ENCODE peak calls at places on chromosomes 11 and 22, in six cellular contexts. J is MM.1S, Y is OCI-LY7, X is SK-N-SH, M is GM23248, F is HCT116. V is an unnamed sample.

GRCh38 chr11:124482362-124483147 is 37.1 kb upstream of the OR8B8 start:
- DNase-seq in X (no peak), Y (no peak), F (no peak), J (no peak), M (peak), V (peak)

GRCh38 chr11:46661836-46662235 is 38.6 kb downstream of the ARHGAP1 start:
- DNase-seq in M (no peak), F (no peak), J (no peak), Y (no peak), X (no peak), V (no peak)

GRCh38 chr11:12235945-12236743 is 125.8 kb downstream of the MICAL2 start:
- DNase-seq in Y (peak), J (peak), M (peak), F (peak), X (peak), V (peak)

GRCh38 chr11:119085523-119085878 is 820 bp downstream of the HMBS start:
- DNase-seq in F (no peak), Y (no peak), J (no peak), M (peak), X (peak), V (peak)

GRCh38 chr11:15806217-15806616 is 550.1 kb downstream of the SOX6 start:
- DNase-seq in M (no peak), X (no peak), J (no peak), F (no peak), Y (no peak), V (no peak)

GRCh38 chr11:58330861-58331260 is 28.0 kb downstream of the OR5B17 start:
- DNase-seq in Y (no peak), J (no peak), F (no peak), X (no peak), M (peak), V (no peak)

GRCh38 chr11:19868871-19869270 is 156.2 kb downstream of the NAV2 start:
- DNase-seq in F (no peak), M (no peak), J (no peak), Y (no peak), X (no peak), V (no peak)

GRCh38 chr22:43159484-43160178 is 8.3 kb downstream of the TSPO start:
- DNase-seq in Y (no peak), X (peak), M (peak), F (no peak), J (no peak), V (no peak)

GRCh38 chr22:29314074-29314473 is 1.4 kb downstream of the RASL10A start:
- DNase-seq in F (no peak), Y (no peak), M (no peak), J (no peak), X (no peak), V (no peak)

DNA sequence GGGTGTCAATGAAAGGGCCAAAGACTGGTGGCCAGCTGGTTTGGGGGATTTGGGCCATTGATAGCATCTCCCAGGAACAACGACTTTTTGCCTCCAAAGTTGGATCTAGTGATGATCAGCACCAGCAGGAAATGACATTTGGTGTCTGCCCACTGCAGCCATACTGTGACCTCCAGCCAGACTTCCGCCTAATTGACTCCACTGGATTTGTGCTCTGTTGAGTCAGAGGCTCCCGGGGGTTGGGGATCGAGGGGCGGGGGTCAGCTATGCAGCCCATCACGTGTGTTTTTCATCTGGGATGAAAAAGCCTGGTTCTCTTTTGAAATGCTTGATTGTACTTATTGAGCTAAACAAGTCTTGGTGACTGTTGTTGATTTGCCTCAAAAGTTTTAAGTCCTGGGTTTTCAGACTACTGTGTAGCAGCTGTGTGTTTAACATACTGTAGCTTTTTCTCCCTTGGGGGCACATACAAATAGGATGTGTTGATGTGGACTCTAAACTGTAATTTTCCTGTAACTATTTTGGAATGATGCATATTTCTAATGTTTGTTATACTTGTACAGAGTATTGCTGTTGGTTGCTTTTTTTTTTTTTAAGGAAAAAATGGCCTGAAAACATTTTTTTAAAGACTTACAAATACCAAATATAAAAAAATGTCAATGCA is 46.3 kb upstream of the OR4B1 start:
- DNase-seq in X (no peak), J (no peak), F (no peak), Y (peak), M (peak), V (no peak)
- TF ChIP-seq EZH2phosphoT487 in X (no peak), J (no peak), F (no peak), Y (no peak), M (no peak), V (no peak)

GRCh38 chr22:23306438-23306921 is 126.2 kb downstream of the BCR start:
- DNase-seq in X (no peak), J (no peak), F (no peak), M (peak), Y (no peak), V (no peak)

GRCh38 chr22:23302171-23303002 is 122.1 kb downstream of the BCR start:
- DNase-seq in J (no peak), M (no peak), F (no peak), X (no peak), Y (no peak), V (no peak)

GRCh38 chr22:23305922-23306374 is 125.6 kb downstream of the BCR start:
- DNase-seq in X (peak), J (no peak), M (peak), Y (no peak), F (no peak), V (peak)

GRCh38 chr22:23306926-23307325 is 126.6 kb downstream of the BCR start:
- DNase-seq in X (no peak), J (no peak), M (no peak), Y (no peak), F (no peak), V (no peak)

DNA sequence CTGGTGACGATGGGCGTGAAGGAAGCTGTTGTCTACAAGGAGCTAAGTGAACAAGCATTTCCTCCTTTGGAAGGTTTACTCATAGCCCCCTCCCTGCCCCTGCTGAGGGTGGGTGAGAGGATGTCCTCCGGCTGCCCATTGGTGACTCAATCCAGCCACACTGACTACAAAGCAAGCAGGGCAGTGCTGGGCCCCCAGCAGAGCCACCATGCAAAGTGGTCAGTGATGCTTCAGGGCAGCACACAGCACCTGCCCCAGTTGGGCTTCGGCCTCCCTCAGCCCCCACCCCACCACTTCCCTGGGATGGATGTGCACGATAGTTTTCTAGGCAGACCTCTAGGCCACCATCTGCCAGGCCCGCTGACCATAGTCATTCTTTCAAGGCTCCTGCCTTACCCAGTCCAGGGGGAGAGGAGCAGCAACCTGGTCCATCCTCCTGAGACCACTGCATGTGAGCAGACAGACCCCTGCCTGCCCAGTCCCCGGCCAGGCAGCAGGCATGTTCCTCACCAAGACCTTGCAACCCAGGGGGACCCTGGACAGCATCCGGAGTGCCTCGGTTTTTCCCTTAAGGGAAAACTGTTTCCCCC is 125.1 kb downstream of the BCR start:
- DNase-seq in F (no peak), Y (no peak), J (no peak), M (peak), X (peak), V (no peak)
- TF ChIP-seq EZH2phosphoT487 in F (no peak), Y (no peak), J (no peak), M (no peak), X (no peak), V (no peak)

DNA sequence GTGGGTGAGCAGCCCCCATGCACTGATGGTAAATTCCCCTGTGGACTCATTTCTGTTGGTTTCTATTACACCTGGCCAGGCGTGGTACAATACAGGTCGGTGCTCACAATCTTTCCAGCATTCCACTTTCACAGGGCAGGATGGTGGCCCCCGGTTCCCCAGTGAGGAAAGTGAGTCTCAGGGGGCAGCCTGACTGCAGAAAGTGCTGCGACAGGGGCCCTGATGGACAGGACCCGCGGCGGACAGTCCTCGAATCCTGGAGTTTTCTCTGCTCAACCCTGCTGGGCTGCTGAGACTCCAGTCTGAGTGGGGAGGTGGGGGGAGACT is 3.1 kb upstream of the PGGHG start:
- DNase-seq in F (no peak), J (no peak), X (peak), Y (no peak), M (no peak), V (no peak)
- TF ChIP-seq EZH2phosphoT487 in F (no peak), J (no peak), X (no peak), Y (no peak), M (no peak), V (no peak)

GRCh38 chr11:116335078-116335477 is 437.7 kb downstream of the BUD13 start:
- DNase-seq in X (no peak), Y (no peak), M (no peak), F (no peak), J (no peak), V (no peak)

GRCh38 chr11:116339306-116339705 is 433.5 kb downstream of the BUD13 start:
- DNase-seq in X (no peak), J (no peak), M (no peak), Y (no peak), F (no peak), V (peak)

GRCh38 chr11:116334596-116334995 is 438.2 kb downstream of the BUD13 start:
- DNase-seq in J (no peak), M (no peak), X (no peak), Y (no peak), F (no peak), V (no peak)

GRCh38 chr11:116335891-116336290 is 436.9 kb downstream of the BUD13 start:
- DNase-seq in J (no peak), X (no peak), Y (no peak), M (no peak), F (no peak), V (no peak)

DNA sequence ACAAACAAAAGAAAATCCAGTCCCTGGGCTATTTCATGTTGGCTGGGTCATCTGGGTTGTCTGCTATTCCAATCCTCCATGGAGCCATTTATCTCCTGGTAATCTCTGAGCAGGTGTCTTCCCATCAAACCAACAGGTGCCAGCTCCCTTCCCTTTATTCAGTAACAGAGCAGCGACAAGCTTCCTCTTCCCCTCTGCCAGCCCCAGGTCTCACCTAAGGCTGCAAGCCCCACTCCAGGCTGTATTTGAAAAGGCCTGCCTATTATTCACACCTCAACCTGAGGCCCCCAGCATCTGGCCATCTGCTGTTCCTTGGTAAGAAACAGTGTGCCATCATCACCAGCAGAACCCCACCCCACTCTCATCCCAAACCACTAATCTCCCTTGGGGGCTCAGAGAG is 436.2 kb downstream of the BUD13 start:
- DNase-seq in Y (no peak), X (no peak), J (no peak), F (no peak), M (no peak), V (no peak)
- TF ChIP-seq EZH2phosphoT487 in Y (no peak), X (no peak), J (no peak), F (no peak), M (no peak), V (no peak)